ENCODE peak calls at places on chromosomes 1 and 21, in four cellular contexts. One of them, this sample, is unnamed.

GRCh38 chr1:226551299-226551698 is 2.7 kb downstream of the STUM start:
- DNase-seq in hepatocyte: no peak
- DNase-seq in fibroblast of lung: no peak
- DNase-seq in GM23338: no peak
- DNase-seq in this sample: no peak

GRCh38 chr1:66951513-66951912 is 26.7 kb downstream of the MIER1 start:
- DNase-seq in fibroblast of lung: peak; percentile 25
- DNase-seq in hepatocyte: no peak
- DNase-seq in GM23338: no peak
- DNase-seq in this sample: no peak

GRCh38 chr1:154871374-154871773 is 1.3 kb upstream of the KCNN3 start:
- DNase-seq in GM23338: no peak
- DNase-seq in fibroblast of lung: no peak
- DNase-seq in hepatocyte: no peak
- DNase-seq in this sample: no peak

GRCh38 chr1:238752332-238752731 is 634.0 kb upstream of the CHRM3 start:
- DNase-seq in GM23338: no peak
- DNase-seq in fibroblast of lung: no peak
- DNase-seq in hepatocyte: no peak
- DNase-seq in this sample: no peak

GRCh38 chr1:53062731-53063591 is 948 bp downstream of the PODN start:
- DNase-seq in fibroblast of lung: no peak
- DNase-seq in hepatocyte: no peak
- DNase-seq in GM23338: peak; percentile 65
- DNase-seq in this sample: no peak

GRCh38 chr1:100428160-100428559 is 75.9 kb downstream of the CDC14A start:
- DNase-seq in fibroblast of lung: no peak
- DNase-seq in GM23338: no peak
- DNase-seq in hepatocyte: no peak
- DNase-seq in this sample: no peak

GRCh38 chr1:228007054-228007800 is 429 bp downstream of the WNT3A start:
- DNase-seq in fibroblast of lung: no peak
- DNase-seq in hepatocyte: no peak
- DNase-seq in GM23338: peak; percentile 37
- DNase-seq in this sample: no peak

GRCh38 chr1:24586970-24587820 is 31.3 kb downstream of the NCMAP start:
- DNase-seq in fibroblast of lung: peak; percentile 69
- DNase-seq in hepatocyte: peak; percentile 80
- DNase-seq in GM23338: peak; percentile 89
- DNase-seq in this sample: peak; percentile 63

GRCh38 chr1:234745844-234746797 is 136.1 kb upstream of the IRF2BP2 start:
- DNase-seq in hepatocyte: peak; percentile 65
- DNase-seq in fibroblast of lung: no peak
- DNase-seq in GM23338: no peak
- DNase-seq in this sample: peak; percentile 73

GRCh38 chr1:232149302-232150201 is 480.4 kb downstream of the SIPA1L2 start:
- DNase-seq in GM23338: no peak
- DNase-seq in hepatocyte: no peak
- DNase-seq in fibroblast of lung: peak; percentile 78
- DNase-seq in this sample: no peak

GRCh38 chr1:238624786-238625185 is 734.1 kb upstream of the ZP4 start:
- DNase-seq in GM23338: no peak
- DNase-seq in hepatocyte: no peak
- DNase-seq in fibroblast of lung: no peak
- DNase-seq in this sample: no peak

GRCh38 chr1:72433591-72433990 is 151.3 kb upstream of the NEGR1 start:
- DNase-seq in hepatocyte: no peak
- DNase-seq in GM23338: no peak
- DNase-seq in fibroblast of lung: no peak
- DNase-seq in this sample: no peak

GRCh38 chr21:14013056-14013603 is 197.6 kb downstream of the LIPI start:
- DNase-seq in fibroblast of lung: no peak
- DNase-seq in hepatocyte: no peak
- DNase-seq in GM23338: no peak
- DNase-seq in this sample: no peak

GRCh38 chr1:210195635-210196160 is 36.9 kb upstream of the SERTAD4 start:
- DNase-seq in GM23338: no peak
- DNase-seq in hepatocyte: no peak
- DNase-seq in fibroblast of lung: no peak
- DNase-seq in this sample: no peak

GRCh38 chr1:10242811-10243210 is 32.4 kb downstream of the KIF1B start:
- DNase-seq in fibroblast of lung: no peak
- DNase-seq in hepatocyte: no peak
- DNase-seq in GM23338: no peak
- DNase-seq in this sample: no peak

GRCh38 chr21:41564871-41565281 is 56.9 kb upstream of the TMPRSS2 start:
- DNase-seq in fibroblast of lung: no peak
- DNase-seq in GM23338: no peak
- DNase-seq in hepatocyte: peak; percentile 65
- DNase-seq in this sample: no peak

GRCh38 chr1:36406440-36406839 is 8.7 kb upstream of the LSM10 start:
- DNase-seq in hepatocyte: no peak
- DNase-seq in fibroblast of lung: no peak
- DNase-seq in GM23338: no peak
- DNase-seq in this sample: no peak

GRCh38 chr1:212138441-212138840 is 102.9 kb downstream of the DTL start:
- DNase-seq in hepatocyte: no peak
- DNase-seq in GM23338: no peak
- DNase-seq in fibroblast of lung: no peak
- DNase-seq in this sample: no peak

GRCh38 chr1:39700348-39700747 is 9.1 kb upstream of the HPCAL4 start:
- DNase-seq in GM23338: no peak
- DNase-seq in fibroblast of lung: no peak
- DNase-seq in hepatocyte: no peak
- DNase-seq in this sample: no peak

GRCh38 chr1:54312874-54313316 is 93.3 kb downstream of the SSBP3 start:
- DNase-seq in fibroblast of lung: peak; percentile 66
- DNase-seq in hepatocyte: peak; percentile 67
- DNase-seq in GM23338: peak; percentile 74
- DNase-seq in this sample: no peak

GRCh38 chr1:160061376-160062100 is 8.4 kb downstream of the KCNJ10 start:
- DNase-seq in hepatocyte: no peak
- DNase-seq in GM23338: peak; percentile 77
- DNase-seq in fibroblast of lung: no peak
- DNase-seq in this sample: no peak

GRCh38 chr1:175675017-175675416 is 68.4 kb downstream of the TNR start:
- DNase-seq in GM23338: no peak
- DNase-seq in hepatocyte: no peak
- DNase-seq in fibroblast of lung: no peak
- DNase-seq in this sample: no peak

GRCh38 chr1:161007369-161007768 is 13.6 kb downstream of the F11R start:
- DNase-seq in hepatocyte: no peak
- DNase-seq in GM23338: no peak
- DNase-seq in fibroblast of lung: no peak
- DNase-seq in this sample: no peak

GRCh38 chr1:22633697-22634463 is 2.5 kb upstream of the C1QA start:
- DNase-seq in fibroblast of lung: no peak
- DNase-seq in GM23338: no peak
- DNase-seq in hepatocyte: no peak
- DNase-seq in this sample: no peak

GRCh38 chr1:153506831-153507413 is 28.9 kb downstream of the S100A6 start:
- DNase-seq in fibroblast of lung: peak; percentile 98
- DNase-seq in hepatocyte: peak; percentile 83
- DNase-seq in GM23338: no peak
- DNase-seq in this sample: no peak

GRCh38 chr1:35893051-35893879 is 10.3 kb downstream of the AGO1 start:
- DNase-seq in fibroblast of lung: no peak
- DNase-seq in hepatocyte: no peak
- DNase-seq in GM23338: no peak
- DNase-seq in this sample: no peak

GRCh38 chr1:80892452-80892995 is 908.2 kb upstream of the ADGRL2 start:
- DNase-seq in fibroblast of lung: peak; percentile 21
- DNase-seq in GM23338: peak; percentile 8
- DNase-seq in hepatocyte: no peak
- DNase-seq in this sample: no peak

GRCh38 chr1:41672173-41672572 is 187.7 kb upstream of the EDN2 start:
- DNase-seq in hepatocyte: peak; percentile 80
- DNase-seq in GM23338: no peak
- DNase-seq in fibroblast of lung: peak; percentile 53
- DNase-seq in this sample: no peak

GRCh38 chr1:183234660-183235476 is 48.8 kb downstream of the LAMC2 start:
- DNase-seq in fibroblast of lung: peak; percentile 98
- DNase-seq in hepatocyte: peak; percentile 80
- DNase-seq in GM23338: peak; percentile 88
- DNase-seq in this sample: peak; percentile 16
- H3K27ac ChIP-seq in fibroblast of lung: peak overlapping the region; percentile 78
- H3K27ac ChIP-seq in hepatocyte: peak overlapping the region; percentile 80
- H3K27ac ChIP-seq in GM23338: peak overlapping the region; percentile 80
- H3K27ac ChIP-seq in this sample: no peak overlapping the region

GRCh38 chr1:181587870-181588438 is 104.6 kb downstream of the CACNA1E start:
- DNase-seq in GM23338: peak; percentile 67
- DNase-seq in fibroblast of lung: no peak
- DNase-seq in hepatocyte: no peak
- DNase-seq in this sample: no peak
- TF ChIP-seq CTCF in GM23338: peak; percentile 46
- TF ChIP-seq CTCF in fibroblast of lung: no peak
- TF ChIP-seq CTCF in hepatocyte: peak; percentile 9
- TF ChIP-seq CTCF in this sample: peak; percentile 14

DNA sequence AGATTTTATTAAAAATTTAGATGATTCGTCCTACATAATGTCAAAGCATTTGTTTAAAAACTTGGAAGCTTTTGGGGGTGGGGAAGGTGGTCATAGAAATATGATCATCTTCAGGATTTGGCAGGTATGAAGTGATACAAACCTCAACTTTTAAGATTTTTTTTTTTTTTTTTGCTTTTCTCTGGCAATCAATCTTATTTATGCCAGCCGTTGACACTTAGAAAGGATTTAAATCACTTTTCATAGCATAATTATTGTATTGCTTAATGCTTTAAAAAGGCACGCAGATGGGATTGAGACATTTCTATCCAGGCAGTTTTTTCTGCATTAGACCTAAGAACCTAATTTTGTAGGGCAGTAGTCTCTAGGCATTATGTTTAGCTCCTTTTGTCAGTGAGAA is 19.7 kb downstream of the MRPS6 start:
- DNase-seq in fibroblast of lung: no peak
- DNase-seq in hepatocyte: no peak
- DNase-seq in GM23338: no peak
- DNase-seq in this sample: no peak
- H3K4me3 ChIP-seq in fibroblast of lung: no peak overlapping the region
- H3K4me3 ChIP-seq in hepatocyte: no peak overlapping the region
- H3K4me3 ChIP-seq in GM23338: no peak overlapping the region
- H3K4me3 ChIP-seq in this sample: no peak overlapping the region

GRCh38 chr1:27359822-27360158 is 7.0 kb downstream of the MAP3K6 start:
- DNase-seq in fibroblast of lung: no peak
- DNase-seq in hepatocyte: no peak
- DNase-seq in GM23338: no peak
- DNase-seq in this sample: no peak

GRCh38 chr1:27360159-27361043 is 6.4 kb downstream of the MAP3K6 start:
- DNase-seq in hepatocyte: peak; percentile 54
- DNase-seq in GM23338: peak; percentile 72
- DNase-seq in fibroblast of lung: no peak
- DNase-seq in this sample: no peak

GRCh38 chr1:27361553-27361952 is 5.2 kb downstream of the MAP3K6 start:
- DNase-seq in hepatocyte: no peak
- DNase-seq in GM23338: no peak
- DNase-seq in fibroblast of lung: no peak
- DNase-seq in this sample: no peak

GRCh38 chr1:27358928-27359313 is 7.8 kb downstream of the MAP3K6 start:
- DNase-seq in hepatocyte: no peak
- DNase-seq in fibroblast of lung: no peak
- DNase-seq in GM23338: no peak
- DNase-seq in this sample: no peak

GRCh38 chr1:27361044-27361402 is 5.7 kb downstream of the MAP3K6 start:
- DNase-seq in fibroblast of lung: no peak
- DNase-seq in hepatocyte: no peak
- DNase-seq in GM23338: peak; percentile 55
- DNase-seq in this sample: no peak
- H3K27ac ChIP-seq in fibroblast of lung: no peak overlapping the region
- H3K27ac ChIP-seq in hepatocyte: no peak overlapping the region
- H3K27ac ChIP-seq in GM23338: no peak overlapping the region
- H3K27ac ChIP-seq in this sample: no peak overlapping the region

This sample was measured in WERI-Rb-1.